ENCODE peak calls at places on chromosomes 2 and 18, in nine cellular contexts. H is activated T-helper 1 cell treated with anti-CD3 and anti-CD28 coated beads, Interleukin-12 subunit alpha, Interleukin-12 subunit beta, Interleukin-2, Interleukin-4 antibody, amounts not matched to agents 30 ng/mL and 10 ng/mL and 1 ng/mL, durations not matched to agents 14 hours and 24 hours and 36 hours; L is neural progenitor cell; R is stimulated activated CD4-positive, alpha-beta T cell treated with anti-CD3 and anti-CD28 coated beads, Interleukin-1b, Interleukin-23, amount 100 ng/mL, for 24 hours; C is iris pigment epithelial cell; S is T follicular helper cell; K is activated gamma-delta T cell treated with anti-CD3 and anti-CD28 coated beads, Interleukin-2, amount 50 U/mL, for 16 hours; J is neural crest cell; B is astrocyte of the spinal cord. O is an unnamed sample.

GRCh38 chr2:159907914-159908313 is 109.9 kb upstream of the CD302 start:
- DNase-seq in H (no peak), L (no peak), R (no peak), C (no peak), S (no peak), K (no peak), J (no peak), B (no peak), O (no peak)

GRCh38 chr2:8306530-8307351 is 375.1 kb upstream of the ID2 start:
- DNase-seq in H (no peak), L (no peak), R (no peak), C (peak; percentile 34), S (no peak), K (no peak), J (no peak), B (peak; percentile 67), O (no peak)

GRCh38 chr2:189798312-189799029 is 14.2 kb downstream of the PMS1 start:
- DNase-seq in H (no peak), L (no peak), R (no peak), C (peak; percentile 74), S (no peak), K (no peak), J (no peak), B (peak; percentile 72), O (no peak)

GRCh38 chr18:11163668-11164067 is 14.3 kb upstream of the PIEZO2 start:
- DNase-seq in H (no peak), L (peak; percentile 67), R (no peak), C (peak; percentile 6), S (no peak), K (no peak), J (peak; percentile 40), B (peak; percentile 15), O (no peak)

GRCh38 chr2:95158441-95158840 is 1.2 kb downstream of the ZNF514 start:
- DNase-seq in H (no peak), L (no peak), R (no peak), C (no peak), S (no peak), K (no peak), J (no peak), B (no peak), O (no peak)

GRCh38 chr2:98803747-98804650 is 73.1 kb upstream of the MGAT4A start:
- DNase-seq in H (no peak), L (no peak), R (no peak), C (no peak), S (no peak), K (no peak), J (no peak), B (no peak), O (no peak)

GRCh38 chr2:134079373-134079772 is 174.5 kb upstream of the MGAT5 start:
- DNase-seq in H (no peak), L (no peak), R (no peak), C (no peak), S (no peak), K (no peak), J (no peak), B (no peak), O (no peak)

GRCh38 chr18:54775686-54776085 is 52.6 kb upstream of the RAB27B start:
- DNase-seq in H (no peak), L (no peak), R (no peak), C (peak; percentile 92), S (no peak), K (no peak), J (no peak), B (peak; percentile 81), O (no peak)

GRCh38 chr2:117067917-117068316 is 746.6 kb upstream of the DDX18 start:
- DNase-seq in H (no peak), L (no peak), R (no peak), C (no peak), S (no peak), K (no peak), J (no peak), B (no peak), O (no peak)

GRCh38 chr2:169365093-169365483 is 2.8 kb upstream of the LRP2 start:
- DNase-seq in H (peak; percentile 2), L (no peak), R (no peak), C (no peak), S (no peak), K (no peak), J (no peak), B (peak; percentile 10), O (no peak)

GRCh38 chr2:47771211-47771610 is 11.7 kb upstream of the MSH6 start:
- DNase-seq in H (no peak), L (no peak), R (no peak), C (peak; percentile 99), S (no peak), K (no peak), J (no peak), B (peak; percentile 87), O (no peak)

GRCh38 chr2:70070557-70071268 is 16.6 kb upstream of the PCBP1 start:
- DNase-seq in H (peak; percentile 64), L (peak; percentile 86), R (no peak), C (peak; percentile 91), S (peak; percentile 38), K (peak; percentile 37), J (peak; percentile 44), B (peak; percentile 87), O (peak; percentile 12)

GRCh38 chr18:74935411-74935810 is 273.5 kb downstream of the PTGR3 start:
- DNase-seq in H (no peak), L (no peak), R (no peak), C (peak; percentile 22), S (no peak), K (no peak), J (no peak), B (no peak), O (no peak)

O was measured in cerebellar nuclear complex.